ENCODE peak calls at places on chromosomes 2 and 18, in four cellular contexts. One of them, this sample, is unnamed.

GRCh38 chr18:68840554-68841263 is 42.8 kb downstream of the CCDC102B start:
- DNase-seq in A549: peak
- DNase-seq in K562: peak
- DNase-seq in GM12878: no peak
- DNase-seq in this sample: peak

GRCh38 chr2:188974184-188974583 is at the start of gene COL3A1:
- DNase-seq in A549: no peak
- DNase-seq in K562: no peak
- DNase-seq in GM12878: no peak
- DNase-seq in this sample: peak

GRCh38 chr2:61536086-61536722 is 2.0 kb downstream of the XPO1 start:
- DNase-seq in A549: peak
- DNase-seq in K562: peak
- DNase-seq in GM12878: no peak
- DNase-seq in this sample: peak

GRCh38 chr18:12324991-12325725 is 17.1 kb downstream of the TUBB6 start:
- DNase-seq in A549: no peak
- DNase-seq in K562: no peak
- DNase-seq in GM12878: no peak
- DNase-seq in this sample: no peak

GRCh38 chr2:173077506-173078177 is 2.0 kb downstream of the MAP3K20 start:
- DNase-seq in A549: no peak
- DNase-seq in K562: peak
- DNase-seq in GM12878: no peak
- DNase-seq in this sample: peak

GRCh38 chr18:49726564-49726963 is 86.8 kb downstream of the ACAA2 start:
- DNase-seq in A549: no peak
- DNase-seq in K562: no peak
- DNase-seq in GM12878: no peak
- DNase-seq in this sample: peak

GRCh38 chr2:213149332-213149875 is 2.0 kb downstream of the IKZF2 start:
- DNase-seq in A549: no peak
- DNase-seq in K562: peak
- DNase-seq in GM12878: no peak
- DNase-seq in this sample: peak

GRCh38 chr2:60516383-60516811 is 37.1 kb downstream of the BCL11A start:
- DNase-seq in A549: peak
- DNase-seq in K562: no peak
- DNase-seq in GM12878: no peak
- DNase-seq in this sample: peak

GRCh38 chr2:134020608-134021007 is 233.3 kb upstream of the MGAT5 start:
- DNase-seq in A549: no peak
- DNase-seq in K562: no peak
- DNase-seq in GM12878: peak
- DNase-seq in this sample: no peak

GRCh38 chr2:166091439-166091838 is 36.4 kb downstream of the SCN1A start:
- DNase-seq in A549: peak
- DNase-seq in K562: peak
- DNase-seq in GM12878: no peak
- DNase-seq in this sample: peak

GRCh38 chr2:50620783-50621182 is 411.1 kb downstream of the NRXN1 start:
- DNase-seq in A549: no peak
- DNase-seq in K562: no peak
- DNase-seq in GM12878: no peak
- DNase-seq in this sample: no peak

GRCh38 chr2:7685342-7686015 is 768.3 kb downstream of the RNF144A start:
- DNase-seq in A549: peak
- DNase-seq in K562: no peak
- DNase-seq in GM12878: no peak
- DNase-seq in this sample: peak

GRCh38 chr18:21391074-21391673 is 149.1 kb downstream of the GREB1L start:
- DNase-seq in A549: peak
- DNase-seq in K562: no peak
- DNase-seq in GM12878: peak
- DNase-seq in this sample: peak

GRCh38 chr2:127597984-127598380 is 48.0 kb upstream of the GPR17 start:
- DNase-seq in A549: no peak
- DNase-seq in K562: no peak
- DNase-seq in GM12878: no peak
- DNase-seq in this sample: peak

GRCh38 chr2:201904529-201905420 is 98.4 kb downstream of the CDK15 start:
- DNase-seq in A549: no peak
- DNase-seq in K562: no peak
- DNase-seq in GM12878: peak
- DNase-seq in this sample: peak

GRCh38 chr2:69741281-69742169 is at the start of gene ANXA4:
- DNase-seq in A549: peak
- DNase-seq in K562: peak
- DNase-seq in GM12878: no peak
- DNase-seq in this sample: peak

GRCh38 chr2:212712466-212712865 is 173.9 kb upstream of the ERBB4 start:
- DNase-seq in A549: no peak
- DNase-seq in K562: no peak
- DNase-seq in GM12878: no peak
- DNase-seq in this sample: peak

GRCh38 chr2:1986598-1986997 is 242.3 kb upstream of the PXDN start:
- DNase-seq in A549: no peak
- DNase-seq in K562: no peak
- DNase-seq in GM12878: no peak
- DNase-seq in this sample: no peak

GRCh38 chr2:74778381-74779371 is 55.3 kb upstream of the HK2 start:
- DNase-seq in A549: peak
- DNase-seq in K562: no peak
- DNase-seq in GM12878: no peak
- DNase-seq in this sample: peak

GRCh38 chr18:78782951-78783563 is 196.6 kb upstream of the SALL3 start:
- DNase-seq in A549: no peak
- DNase-seq in K562: no peak
- DNase-seq in GM12878: no peak
- DNase-seq in this sample: no peak

GRCh38 chr18:35443434-35443833 is 54.3 kb downstream of the INO80C start:
- DNase-seq in A549: no peak
- DNase-seq in K562: no peak
- DNase-seq in GM12878: no peak
- DNase-seq in this sample: no peak

GRCh38 chr18:50748243-50749229 is 71.3 kb downstream of the MRO start:
- DNase-seq in A549: no peak
- DNase-seq in K562: no peak
- DNase-seq in GM12878: no peak
- DNase-seq in this sample: no peak

GRCh38 chr2:121480826-121481225 is 49.9 kb upstream of the RNU4ATAC start:
- DNase-seq in A549: no peak
- DNase-seq in K562: no peak
- DNase-seq in GM12878: no peak
- DNase-seq in this sample: peak

GRCh38 chr18:74488354-74488753 is 7.8 kb upstream of the CNDP2 start:
- DNase-seq in A549: no peak
- DNase-seq in K562: peak
- DNase-seq in GM12878: no peak
- DNase-seq in this sample: no peak

GRCh38 chr2:174729797-174730529 is 34.3 kb downstream of the CHRNA1 start:
- DNase-seq in A549: peak
- DNase-seq in K562: no peak
- DNase-seq in GM12878: no peak
- DNase-seq in this sample: peak

GRCh38 chr2:16622399-16622968 is 43.1 kb downstream of the CYRIA start:
- DNase-seq in A549: no peak
- DNase-seq in K562: no peak
- DNase-seq in GM12878: no peak
- DNase-seq in this sample: peak

GRCh38 chr2:84285056-84285747 is 173.9 kb downstream of the SUCLG1 start:
- DNase-seq in A549: no peak
- DNase-seq in K562: no peak
- DNase-seq in GM12878: no peak
- DNase-seq in this sample: no peak

GRCh38 chr2:41993086-41993812 is 54.6 kb upstream of the PKDCC start:
- DNase-seq in A549: no peak
- DNase-seq in K562: no peak
- DNase-seq in GM12878: no peak
- DNase-seq in this sample: no peak

GRCh38 chr2:62808554-62808953 is 103.0 kb downstream of the EHBP1 start:
- DNase-seq in A549: no peak
- DNase-seq in K562: no peak
- DNase-seq in GM12878: no peak
- DNase-seq in this sample: no peak
- TF ChIP-seq ELK1 in A549: no peak
- TF ChIP-seq ELK1 in K562: no peak
- TF ChIP-seq ELK1 in GM12878: no peak
- TF ChIP-seq ELK1 in this sample: no peak

GRCh38 chr18:63159590-63159989 is 160.0 kb downstream of the BCL2 start:
- DNase-seq in A549: no peak
- DNase-seq in K562: no peak
- DNase-seq in GM12878: peak
- DNase-seq in this sample: no peak
- TF ChIP-seq RCOR1 in A549: no peak
- TF ChIP-seq RCOR1 in K562: no peak
- TF ChIP-seq RCOR1 in GM12878: no peak
- TF ChIP-seq RCOR1 in this sample: no peak

GRCh38 chr18:10147199-10147598 is 233.4 kb downstream of the VAPA start:
- DNase-seq in A549: no peak
- DNase-seq in K562: no peak
- DNase-seq in GM12878: no peak
- DNase-seq in this sample: no peak

GRCh38 chr18:10142496-10143160 is 228.8 kb downstream of the VAPA start:
- DNase-seq in A549: peak
- DNase-seq in K562: no peak
- DNase-seq in GM12878: no peak
- DNase-seq in this sample: peak

GRCh38 chr18:10147752-10148151 is 233.9 kb downstream of the VAPA start:
- DNase-seq in A549: no peak
- DNase-seq in K562: no peak
- DNase-seq in GM12878: no peak
- DNase-seq in this sample: no peak

GRCh38 chr18:10143601-10144000 is 229.8 kb downstream of the VAPA start:
- DNase-seq in A549: no peak
- DNase-seq in K562: no peak
- DNase-seq in GM12878: no peak
- DNase-seq in this sample: no peak

DNA sequence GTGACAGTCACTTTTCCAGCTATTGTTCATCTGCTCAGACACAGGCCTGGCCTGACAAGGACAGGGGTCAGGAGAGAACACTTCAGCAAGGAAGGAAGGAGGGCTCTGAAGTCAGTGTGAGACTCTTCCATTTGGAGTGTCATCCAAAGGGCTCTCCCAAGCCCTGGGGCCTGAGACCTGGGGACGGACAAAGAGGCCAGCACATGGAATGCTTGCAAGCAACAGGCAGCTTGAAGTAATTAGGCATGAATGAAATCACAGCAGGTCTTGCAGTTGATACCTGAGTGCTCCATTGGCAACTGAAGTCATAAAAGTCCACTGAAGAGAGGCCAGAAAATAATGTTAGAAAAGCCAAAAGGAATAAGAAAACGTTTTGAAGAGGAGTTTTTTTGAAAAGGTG is 231.7 kb downstream of the VAPA start:
- DNase-seq in A549: no peak
- DNase-seq in K562: no peak
- DNase-seq in GM12878: no peak
- DNase-seq in this sample: no peak
- TF ChIP-seq ELK1 in A549: no peak
- TF ChIP-seq ELK1 in K562: no peak
- TF ChIP-seq ELK1 in GM12878: no peak
- TF ChIP-seq ELK1 in this sample: no peak

DNA sequence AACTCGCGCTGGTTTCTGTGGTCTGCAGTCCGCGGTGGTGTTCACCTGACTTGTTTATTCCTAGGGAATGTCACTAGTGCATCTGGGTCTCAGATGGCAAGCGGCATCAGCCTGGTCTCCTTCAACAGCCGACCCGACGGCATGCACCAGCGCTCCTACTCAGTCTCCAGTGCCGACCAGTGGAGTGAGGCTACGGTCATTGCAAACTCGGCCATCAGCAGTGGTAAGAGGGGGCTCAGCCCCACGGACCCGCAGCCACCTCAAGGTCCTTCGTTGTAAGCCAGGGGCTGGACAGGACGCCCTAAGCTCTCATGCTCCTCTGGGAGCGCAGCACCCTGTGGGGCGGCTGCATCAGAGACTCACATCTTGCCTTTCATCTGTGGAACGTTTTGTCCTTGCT is 237.5 kb downstream of the GBX2 start:
- DNase-seq in A549: no peak
- DNase-seq in K562: no peak
- DNase-seq in GM12878: no peak
- DNase-seq in this sample: no peak
- TF ChIP-seq RCOR1 in A549: no peak
- TF ChIP-seq RCOR1 in K562: no peak
- TF ChIP-seq RCOR1 in GM12878: no peak
- TF ChIP-seq RCOR1 in this sample: no peak

GRCh38 chr2:113083311-113083710 is 15.5 kb downstream of the IL1F10 start:
- DNase-seq in A549: no peak
- DNase-seq in K562: no peak
- DNase-seq in GM12878: no peak
- DNase-seq in this sample: no peak

GRCh38 chr2:113088173-113088992 is 20.6 kb downstream of the IL1F10 start:
- DNase-seq in A549: no peak
- DNase-seq in K562: no peak
- DNase-seq in GM12878: no peak
- DNase-seq in this sample: no peak

GRCh38 chr2:113085542-113085941 is 17.8 kb downstream of the IL1F10 start:
- DNase-seq in A549: no peak
- DNase-seq in K562: no peak
- DNase-seq in GM12878: no peak
- DNase-seq in this sample: no peak

GRCh38 chr2:113081458-113082210 is 13.9 kb downstream of the IL1F10 start:
- DNase-seq in A549: no peak
- DNase-seq in K562: no peak
- DNase-seq in GM12878: no peak
- DNase-seq in this sample: no peak

GRCh38 chr2:113084249-113085000 is 16.7 kb downstream of the IL1F10 start:
- DNase-seq in A549: no peak
- DNase-seq in K562: no peak
- DNase-seq in GM12878: no peak
- DNase-seq in this sample: no peak
- TF ChIP-seq ELK1 in A549: no peak
- TF ChIP-seq ELK1 in K562: no peak
- TF ChIP-seq ELK1 in GM12878: no peak
- TF ChIP-seq ELK1 in this sample: no peak

This sample was measured in IMR-90.